ENCODE peak calls at places on chromosomes 4 and X, in five cellular contexts. M is OCI-LY7, T is brain microvascular endothelial cell, G is suprapubic skin, Y is left lung. A is an unnamed sample. For H3K36me3, the result is how much of the 10 kb centered on the place peaks cover.

GRCh38 chr4:106585920-106586349 is 217.4 kb upstream of the GIMD1 start:
- DNase-seq in M (no peak), T (no peak), G (no peak), Y (no peak), A (no peak)

GRCh38 chr4:81465668-81466357 is 5.9 kb downstream of the RASGEF1B start:
- DNase-seq in M (no peak), T (no peak), G (no peak), Y (no peak), A (no peak)

GRCh38 chr4:141580523-141580922 is 55.9 kb upstream of the IL15 start:
- DNase-seq in M (no peak), T (no peak), G (no peak), Y (no peak), A (no peak)

GRCh38 chr4:85720736-85721135 is 245.8 kb downstream of the ARHGAP24 start:
- DNase-seq in M (no peak), T (peak), G (no peak), Y (no peak), A (no peak)

GRCh38 chr4:156815717-156816319 is 155.8 kb downstream of the PDGFC start:
- DNase-seq in M (no peak), T (no peak), G (no peak), Y (no peak), A (no peak)

GRCh38 chr4:84852081-84852480 is 114.4 kb downstream of the WDFY3 start:
- DNase-seq in M (no peak), T (no peak), G (no peak), Y (no peak), A (no peak)

GRCh38 chrX:79095441-79096338 is 48.8 kb upstream of the GPR174 start:
- DNase-seq in M (no peak), T (no peak), G (no peak), Y (no peak), A (no peak)

GRCh38 chr4:82642321-82642720 is 80.5 kb upstream of the TMEM150C start:
- DNase-seq in M (no peak), T (no peak), G (no peak), Y (no peak), A (no peak)

GRCh38 chrX:283115-283845 is 2.1 kb downstream of the PLCXD1 start:
- DNase-seq in M (peak), T (peak), G (peak), Y (peak), A (peak)

GRCh38 chrX:45322382-45322781 is 121.7 kb upstream of the DIPK2B start:
- DNase-seq in M (peak), T (peak), G (no peak), Y (no peak), A (no peak)

GRCh38 chr4:23006756-23007155 is 314.0 kb downstream of the GBA3 start:
- DNase-seq in M (no peak), T (no peak), G (no peak), Y (no peak), A (no peak)

GRCh38 chr4:173515458-173515857 is 14.6 kb downstream of the HAND2 start:
- DNase-seq in M (no peak), T (no peak), G (no peak), Y (no peak), A (no peak)

GRCh38 chrX:45788315-45788714 is 587.6 kb upstream of the DIPK2B start:
- DNase-seq in M (no peak), T (no peak), G (no peak), Y (no peak), A (no peak)

GRCh38 chr4:47744843-47745382 is 93.0 kb downstream of the CORIN start:
- DNase-seq in M (no peak), T (no peak), G (no peak), Y (no peak), A (no peak)

GRCh38 chr4:53119685-53120084 is 246.2 kb downstream of the SCFD2 start:
- DNase-seq in M (no peak), T (peak), G (no peak), Y (no peak), A (no peak)

GRCh38 chr4:10299601-10300000 is 157.6 kb downstream of the ZNF518B start:
- DNase-seq in M (no peak), T (no peak), G (no peak), Y (no peak), A (no peak)

GRCh38 chrX:46044486-46044885 is 500.7 kb downstream of the ZNF674 start:
- DNase-seq in M (no peak), T (no peak), G (no peak), Y (no peak), A (no peak)

GRCh38 chr4:40656221-40656863 is 26.7 kb upstream of the RBM47 start:
- DNase-seq in M (peak), T (no peak), G (no peak), Y (no peak), A (no peak)

GRCh38 chr4:187613089-187613839 is 382.3 kb upstream of the ZFP42 start:
- DNase-seq in M (no peak), T (no peak), G (no peak), Y (peak), A (no peak)

GRCh38 chr4:71231073-71231752 is 107.6 kb upstream of the SLC4A4 start:
- DNase-seq in M (no peak), T (peak), G (peak), Y (peak), A (no peak)

GRCh38 chr4:54233128-54233696 is 4.1 kb downstream of the PDGFRA start:
- DNase-seq in M (no peak), T (peak), G (peak), Y (peak), A (peak)
- H3K27ac ChIP-seq in M (no peak), T (no peak), G (peak), Y (peak), A (peak)

GRCh38 chrX:2343413-2343812 is 157.4 kb downstream of the DHRSX start:
- DNase-seq in M (no peak), T (no peak), G (no peak), Y (no peak), A (no peak)
- H3K36me3 ChIP-seq in M (under half), T (under half), G (under half), Y (under half), A (under half)

DNA sequence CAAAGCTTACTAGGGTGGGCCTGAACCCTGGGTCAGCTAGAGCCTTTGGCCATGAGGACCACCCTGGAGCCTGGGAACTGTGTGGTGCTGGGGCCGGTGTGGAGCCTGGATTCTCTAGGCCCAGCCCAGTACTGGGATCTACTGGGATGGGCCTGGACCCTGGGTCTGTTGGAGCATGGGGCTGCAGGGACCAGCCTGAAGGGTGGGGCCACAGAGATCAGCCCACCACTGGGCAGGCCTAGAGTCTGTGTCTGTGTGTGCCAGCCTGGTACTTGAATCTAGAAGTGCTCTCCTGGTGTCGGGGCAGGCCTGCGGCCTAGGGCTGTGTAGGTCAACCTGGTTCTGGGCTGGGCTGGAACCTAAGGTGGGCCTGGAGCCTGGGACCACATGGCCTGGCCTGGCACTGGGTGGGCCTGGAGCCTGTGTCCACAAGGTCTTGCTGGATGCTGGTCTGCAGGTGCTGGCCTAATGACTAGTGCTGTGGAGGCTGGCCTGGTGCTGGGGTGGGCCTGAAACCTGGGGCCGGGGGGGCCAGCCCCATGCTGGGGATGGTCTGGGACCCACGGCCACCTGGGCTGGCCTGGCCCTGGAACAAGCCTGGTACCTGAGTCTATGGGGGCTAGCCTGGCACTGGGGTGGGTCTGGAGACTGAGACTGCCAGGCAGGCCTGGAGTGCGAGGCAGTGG is 21.1 kb downstream of the KANTR start:
- DNase-seq in M (no peak), T (no peak), G (no peak), Y (no peak), A (no peak)
- H3K27ac ChIP-seq in M (no peak), T (no peak), G (no peak), Y (no peak), A (peak)

DNA sequence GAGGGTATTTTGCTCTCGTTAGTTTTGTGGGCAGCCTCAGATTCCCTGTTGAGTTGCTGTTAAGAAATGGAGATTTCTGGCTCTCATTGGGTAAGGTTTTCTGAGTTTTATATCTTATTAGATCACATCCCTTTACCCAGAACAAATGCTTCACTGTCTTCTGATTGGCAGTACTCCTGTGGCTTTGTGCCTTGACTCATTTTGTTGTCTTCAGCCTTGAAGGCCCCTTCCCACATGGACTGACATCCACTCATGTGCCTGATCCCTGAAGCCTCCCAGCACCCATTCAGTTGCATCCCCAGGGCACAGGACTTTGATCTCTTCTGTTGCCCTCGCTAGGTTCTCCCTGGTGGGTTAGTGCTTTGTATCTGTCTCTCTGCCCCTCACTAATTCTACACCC is 10.4 kb downstream of the MED28 start:
- DNase-seq in M (no peak), T (no peak), G (no peak), Y (no peak), A (no peak)
- H3K36me3 ChIP-seq in M (half or more), T (half or more), G (half or more), Y (half or more), A (under half)

DNA sequence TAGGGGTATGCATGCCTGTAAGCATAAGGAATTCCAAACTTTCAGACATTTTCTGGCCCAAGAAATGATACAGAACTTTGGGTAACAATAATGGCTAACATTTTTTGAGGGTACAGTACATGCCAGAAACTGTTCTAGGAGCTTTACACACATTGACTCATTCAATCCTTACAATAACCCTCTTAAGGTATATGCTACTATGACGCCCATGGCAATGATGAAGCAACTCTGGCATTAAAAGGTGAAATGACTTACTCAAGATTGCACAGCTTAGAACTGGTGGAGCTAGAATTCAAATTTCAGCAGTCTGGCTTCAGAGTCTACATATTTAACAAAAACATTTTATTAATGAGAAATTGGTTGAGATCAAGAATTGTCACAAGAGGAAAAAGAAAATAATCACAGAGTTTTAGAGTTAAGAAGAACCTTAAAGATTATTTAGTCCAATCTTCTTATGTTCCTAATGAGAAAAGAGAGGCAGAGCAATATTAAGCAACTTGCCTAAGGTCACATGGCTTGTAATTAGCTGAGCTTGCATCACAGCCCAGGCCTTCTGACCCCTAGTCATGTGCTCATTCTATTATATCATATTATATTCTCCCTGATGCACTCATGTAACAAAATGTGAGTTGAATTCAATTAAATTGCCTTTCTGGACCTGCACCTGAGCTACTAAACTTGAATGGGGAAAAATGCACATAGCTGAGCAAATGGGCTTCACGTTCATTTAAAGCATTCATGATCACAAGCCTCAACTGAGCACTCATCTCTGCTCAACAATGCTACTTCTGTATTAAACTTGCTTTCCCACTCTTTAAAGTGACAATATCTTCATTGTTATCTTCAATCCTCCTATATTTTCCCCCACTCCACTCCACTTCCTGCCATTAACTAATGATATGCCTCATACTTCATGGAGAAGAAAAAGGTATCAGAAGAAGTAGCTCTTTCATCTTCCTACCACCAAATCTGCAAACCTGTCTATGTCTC is 73.2 kb downstream of the ENOX2 start:
- DNase-seq in M (no peak), T (no peak), G (no peak), Y (no peak), A (no peak)
- H3K27ac ChIP-seq in M (no peak), T (no peak), G (no peak), Y (no peak), A (no peak)

GRCh38 chr4:7769936-7770674 is 169.6 kb downstream of the AFAP1 start:
- DNase-seq in M (no peak), T (no peak), G (no peak), Y (peak), A (peak)

GRCh38 chr4:7768736-7769135 is 170.9 kb downstream of the AFAP1 start:
- DNase-seq in M (no peak), T (no peak), G (no peak), Y (no peak), A (no peak)

GRCh38 chr4:7767966-7768365 is 171.7 kb downstream of the AFAP1 start:
- DNase-seq in M (no peak), T (no peak), G (no peak), Y (no peak), A (no peak)

GRCh38 chr4:7770675-7771050 is 169.0 kb downstream of the AFAP1 start:
- DNase-seq in M (no peak), T (no peak), G (no peak), Y (no peak), A (no peak)

DNA sequence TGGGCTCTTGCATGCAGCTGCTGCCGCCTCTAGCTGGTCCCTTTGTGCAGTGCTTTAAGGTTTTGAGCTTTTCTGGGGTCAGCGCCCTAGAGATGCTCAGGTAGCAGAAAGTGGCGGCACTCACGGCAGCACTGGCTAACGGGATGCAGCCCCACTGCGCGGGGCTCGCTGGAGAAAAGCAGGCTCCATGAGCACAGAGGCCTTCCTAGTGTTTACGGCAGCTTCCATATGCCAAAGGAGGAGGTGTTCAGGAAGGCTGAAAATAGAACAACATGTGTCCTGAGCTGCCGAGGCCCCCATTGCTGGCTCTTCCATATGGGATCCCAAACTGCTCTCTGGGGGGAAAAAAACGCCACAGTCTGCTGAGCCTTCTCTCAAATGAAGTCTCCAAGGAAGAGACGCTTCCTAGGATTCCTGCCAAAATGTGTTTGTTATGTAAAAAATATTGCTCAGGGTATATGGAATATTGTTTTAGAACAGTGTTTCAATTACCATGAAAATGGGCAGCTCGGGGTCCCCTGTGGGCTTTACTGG is 170.3 kb downstream of the AFAP1 start:
- DNase-seq in M (no peak), T (no peak), G (no peak), Y (no peak), A (no peak)
- H3K36me3 ChIP-seq in M (under half), T (half or more), G (half or more), Y (half or more), A (under half)

GRCh38 chr4:87153078-87153477 is 67.3 kb downstream of the KLHL8 start:
- DNase-seq in M (no peak), T (no peak), G (no peak), Y (no peak), A (no peak)

GRCh38 chr4:87151730-87152129 is 68.7 kb downstream of the KLHL8 start:
- DNase-seq in M (no peak), T (no peak), G (no peak), Y (no peak), A (no peak)

GRCh38 chr4:87150498-87151261 is 69.7 kb downstream of the KLHL8 start:
- DNase-seq in M (peak), T (peak), G (no peak), Y (no peak), A (no peak)

DNA sequence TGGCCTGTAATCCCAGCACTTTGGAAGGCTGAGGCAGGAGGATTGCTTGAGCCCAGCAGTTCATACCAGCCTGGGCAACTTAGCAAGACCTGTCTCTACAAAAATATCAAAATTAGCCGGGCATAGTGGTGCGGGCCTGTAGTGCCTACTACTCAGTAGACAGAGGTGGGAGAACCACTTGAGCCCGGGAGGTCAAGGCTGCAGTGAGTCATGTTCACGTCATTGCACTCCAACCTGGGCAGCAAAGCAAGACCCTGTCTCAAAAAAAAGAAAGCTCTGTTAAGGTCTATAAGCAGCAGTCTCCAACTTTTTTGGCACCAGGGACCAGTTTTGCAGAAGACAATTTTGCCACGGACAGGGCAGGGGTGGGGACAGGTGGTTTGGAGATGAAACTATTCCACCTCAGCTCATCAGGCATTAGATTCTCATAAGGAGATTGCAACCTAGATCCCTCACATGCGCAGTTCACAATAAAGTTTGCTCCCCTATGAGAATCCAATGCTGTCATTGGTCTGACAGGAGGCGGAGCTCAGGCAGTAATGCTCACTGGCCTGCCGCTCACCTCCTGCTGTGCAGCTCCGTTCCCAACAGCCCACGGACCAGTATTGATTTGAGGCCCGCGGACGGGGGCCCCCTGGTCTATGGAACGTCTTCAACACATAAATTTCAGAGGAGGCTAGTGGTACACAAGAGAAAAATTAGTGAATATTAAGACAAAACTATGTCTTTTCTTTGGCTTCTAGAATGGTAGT is 67.9 kb downstream of the KLHL8 start:
- DNase-seq in M (no peak), T (no peak), G (no peak), Y (no peak), A (no peak)
- H3K27ac ChIP-seq in M (no peak), T (no peak), G (no peak), Y (no peak), A (no peak)

GRCh38 chr4:138224614-138225013 is 17.5 kb downstream of the SLC7A11 start:
- DNase-seq in M (no peak), T (no peak), G (no peak), Y (no peak), A (no peak)

GRCh38 chr4:138223191-138223910 is 18.8 kb downstream of the SLC7A11 start:
- DNase-seq in M (peak), T (no peak), G (no peak), Y (no peak), A (no peak)

GRCh38 chr4:138226351-138226750 is 15.8 kb downstream of the SLC7A11 start:
- DNase-seq in M (no peak), T (no peak), G (no peak), Y (no peak), A (no peak)

GRCh38 chr4:138222041-138222440 is 20.1 kb downstream of the SLC7A11 start:
- DNase-seq in M (no peak), T (peak), G (no peak), Y (no peak), A (no peak)

DNA sequence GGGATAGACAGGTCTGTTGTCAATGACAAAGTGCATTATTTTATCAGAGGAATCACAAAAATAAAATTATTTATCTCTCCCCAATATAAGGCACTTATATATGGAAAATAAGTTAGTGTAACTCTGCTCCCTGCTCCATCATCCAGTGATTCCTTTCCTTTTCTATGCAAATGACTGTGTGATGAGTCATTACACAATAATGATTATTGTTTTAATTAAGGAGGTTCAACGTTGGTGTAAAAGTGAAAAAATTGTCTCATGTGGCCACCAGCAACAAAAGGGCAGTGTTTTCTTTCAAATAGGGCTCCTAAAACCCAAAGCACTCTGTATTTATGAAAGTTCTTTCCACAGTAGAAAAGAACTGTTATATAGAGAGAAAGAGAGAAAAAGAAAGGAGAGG is 16.7 kb downstream of the SLC7A11 start:
- DNase-seq in M (no peak), T (no peak), G (no peak), Y (no peak), A (no peak)
- H3K36me3 ChIP-seq in M (half or more), T (under half), G (under half), Y (under half), A (under half)